ENCODE peak calls at places on chromosomes 13 and 19, in ten cellular contexts. G is SHP77 treated with DMSO at 0.1 percent for 48 hours; F is Right ventricle myocardium superior; X is activated T-cell treated with anti-CD3 and anti-CD28 coated beads for 1 hour; B is AG20443; E is effector CD4-positive, alpha-beta T cell; K is AG09319; V is GM20000; R is stimulated activated CD4-positive, alpha-beta T cell treated with anti-CD3 and anti-CD28 coated beads, Interleukin-1b, Interleukin-23, amount 100 ng/mL, for 1 hour; Z is stimulated activated CD8-positive, alpha-beta memory T cell treated with anti-CD3 and anti-CD28 coated beads, Interleukin-7, amount 100 ng/mL, for 1 hour. T is an unnamed sample.

GRCh38 chr19:33580026-33580644 is 41.6 kb upstream of the CHST8 start:
- DNase-seq in G (peak), F (no peak), X (no peak), B (no peak), E (no peak), K (no peak), V (no peak), R (no peak), Z (no peak), T (no peak)

GRCh38 chr19:13430790-13431582 is 75.3 kb downstream of the CACNA1A start:
- DNase-seq in G (no peak), F (peak), X (peak), B (peak), E (peak), K (peak), V (peak), R (peak), Z (no peak), T (peak)

GRCh38 chr19:45692187-45693111 is at the start of gene QPCTL:
- DNase-seq in G (peak), F (peak), X (peak), B (peak), E (peak), K (peak), V (peak), R (peak), Z (peak), T (peak)

GRCh38 chr13:71714802-71715375 is 152.1 kb downstream of the DACH1 start:
- DNase-seq in G (no peak), F (no peak), X (no peak), B (no peak), E (no peak), K (no peak), V (no peak), R (no peak), Z (no peak), T (no peak)

GRCh38 chr13:50255639-50256038 is 240.4 kb downstream of the KCNRG start:
- DNase-seq in G (no peak), F (no peak), X (no peak), B (peak), E (no peak), K (no peak), V (no peak), R (no peak), Z (no peak), T (no peak)

GRCh38 chr19:3712663-3713531 is 4.7 kb downstream of the TJP3 start:
- DNase-seq in G (no peak), F (no peak), X (no peak), B (no peak), E (no peak), K (no peak), V (no peak), R (no peak), Z (no peak), T (no peak)

GRCh38 chr19:42422092-42422575 is 5.1 kb downstream of the LIPE start:
- DNase-seq in G (no peak), F (no peak), X (no peak), B (peak), E (no peak), K (no peak), V (no peak), R (no peak), Z (no peak), T (no peak)

GRCh38 chr13:95298971-95299627 is 2.2 kb downstream of the ABCC4 start:
- DNase-seq in G (no peak), F (no peak), X (no peak), B (no peak), E (no peak), K (no peak), V (no peak), R (no peak), Z (no peak), T (no peak)

GRCh38 chr19:33055718-33056117 is 9.0 kb downstream of the RHPN2 start:
- DNase-seq in G (no peak), F (peak), X (no peak), B (no peak), E (no peak), K (no peak), V (no peak), R (no peak), Z (no peak), T (no peak)

GRCh38 chr19:18915639-18916038 is 3.5 kb downstream of the COPE start:
- DNase-seq in G (no peak), F (peak), X (peak), B (peak), E (no peak), K (no peak), V (no peak), R (no peak), Z (no peak), T (no peak)

GRCh38 chr13:29845440-29846056 is 4.9 kb downstream of the UBL3 start:
- DNase-seq in G (no peak), F (no peak), X (no peak), B (no peak), E (no peak), K (no peak), V (no peak), R (no peak), Z (no peak), T (no peak)

GRCh38 chr13:24734951-24735350 is 29.0 kb upstream of the RNF17 start:
- DNase-seq in G (no peak), F (no peak), X (no peak), B (no peak), E (no peak), K (no peak), V (no peak), R (no peak), Z (no peak), T (peak)

GRCh38 chr13:33249066-33249465 is 36.5 kb downstream of the STARD13 start:
- DNase-seq in G (no peak), F (no peak), X (no peak), B (no peak), E (no peak), K (no peak), V (no peak), R (no peak), Z (no peak), T (no peak)

GRCh38 chr19:19816679-19817078 is 4.9 kb downstream of the ZNF506 start:
- DNase-seq in G (no peak), F (peak), X (no peak), B (no peak), E (no peak), K (no peak), V (no peak), R (no peak), Z (no peak), T (no peak)

GRCh38 chr13:30526612-30527217 is 61.0 kb upstream of the HMGB1 start:
- DNase-seq in G (no peak), F (no peak), X (no peak), B (no peak), E (no peak), K (no peak), V (no peak), R (no peak), Z (no peak), T (peak)

GRCh38 chr19:49954933-49955332 is 6.0 kb downstream of the SIGLEC11 start:
- DNase-seq in G (peak), F (no peak), X (no peak), B (no peak), E (no peak), K (no peak), V (no peak), R (no peak), Z (no peak), T (no peak)

GRCh38 chr13:110250258-110250891 is 56.6 kb downstream of the COL4A1 start:
- DNase-seq in G (no peak), F (peak), X (no peak), B (peak), E (no peak), K (peak), V (no peak), R (no peak), Z (no peak), T (no peak)

GRCh38 chr19:3061214-3062161 is 807 bp downstream of the TLE5 start:
- DNase-seq in G (no peak), F (peak), X (peak), B (peak), E (peak), K (no peak), V (peak), R (peak), Z (peak), T (peak)

GRCh38 chr19:41339936-41340335 is 13.8 kb downstream of the TGFB1 start:
- DNase-seq in G (no peak), F (no peak), X (no peak), B (peak), E (no peak), K (no peak), V (no peak), R (no peak), Z (no peak), T (no peak)

GRCh38 chr13:29684441-29684840 is 89.0 kb upstream of the SLC7A1 start:
- DNase-seq in G (no peak), F (no peak), X (no peak), B (peak), E (no peak), K (no peak), V (no peak), R (no peak), Z (no peak), T (no peak)

GRCh38 chr19:58558066-58558622 is at the start of gene UBE2M:
- DNase-seq in G (no peak), F (peak), X (no peak), B (no peak), E (peak), K (no peak), V (no peak), R (no peak), Z (no peak), T (no peak)

GRCh38 chr19:8113017-8113416 is 36.4 kb downstream of the FBN3 start:
- DNase-seq in G (no peak), F (no peak), X (no peak), B (no peak), E (no peak), K (no peak), V (no peak), R (no peak), Z (no peak), T (no peak)

GRCh38 chr13:94703721-94704314 is 8.5 kb downstream of the SOX21 start:
- DNase-seq in G (no peak), F (no peak), X (no peak), B (no peak), E (no peak), K (no peak), V (peak), R (no peak), Z (no peak), T (no peak)

GRCh38 chr19:16216744-16217670 is 19.3 kb downstream of the AP1M1 start:
- DNase-seq in G (no peak), F (no peak), X (peak), B (no peak), E (no peak), K (no peak), V (no peak), R (no peak), Z (no peak), T (no peak)

GRCh38 chr13:102648046-102648445 is 46.8 kb downstream of the METTL21C start:
- DNase-seq in G (no peak), F (no peak), X (no peak), B (no peak), E (no peak), K (no peak), V (no peak), R (no peak), Z (no peak), T (no peak)

GRCh38 chr13:78595819-78596700 is 7.3 kb downstream of the POU4F1 start:
- DNase-seq in G (no peak), F (no peak), X (no peak), B (peak), E (no peak), K (no peak), V (peak), R (no peak), Z (no peak), T (no peak)

GRCh38 chr13:85661639-85662038 is 137.6 kb downstream of the SLITRK6 start:
- DNase-seq in G (no peak), F (no peak), X (no peak), B (no peak), E (no peak), K (no peak), V (no peak), R (no peak), Z (no peak), T (no peak)

GRCh38 chr13:52851153-52851962 is 2.9 kb upstream of the PCDH8 start:
- DNase-seq in G (peak), F (peak), X (no peak), B (peak), E (no peak), K (no peak), V (peak), R (no peak), Z (no peak), T (no peak)

GRCh38 chr19:55225415-55225958 is 3.1 kb downstream of the TMEM86B start:
- DNase-seq in G (no peak), F (no peak), X (no peak), B (no peak), E (no peak), K (no peak), V (no peak), R (no peak), Z (no peak), T (no peak)

GRCh38 chr13:99677388-99677951 is 176.2 kb downstream of the TM9SF2 start:
- DNase-seq in G (no peak), F (no peak), X (no peak), B (no peak), E (no peak), K (no peak), V (no peak), R (no peak), Z (no peak), T (no peak)

GRCh38 chr19:8120636-8121480 is 28.5 kb downstream of the FBN3 start:
- DNase-seq in G (no peak), F (no peak), X (no peak), B (no peak), E (no peak), K (no peak), V (no peak), R (no peak), Z (no peak), T (no peak)

GRCh38 chr13:109348514-109349340 is 437.7 kb downstream of the IRS2 start:
- DNase-seq in G (no peak), F (no peak), X (no peak), B (no peak), E (no peak), K (no peak), V (no peak), R (no peak), Z (no peak), T (no peak)